ENCODE peak calls at places on chromosomes 6 and 20, in eight cellular contexts. J is GM23338, Y is K562, H is HepG2, L is upper lobe of left lung, Z is HCT116, V is Panc1, S is GM12878. T is an unnamed sample.

GRCh38 chr6:23174781-23175361 is 605.5 kb downstream of the HDGFL1 start:
- ATAC-seq in V (peak; percentile 58), H (no peak), J (no peak), L (peak; percentile 50), Z (peak; percentile 78), S (peak; percentile 35), Y (no peak), T (no peak)

GRCh38 chr20:11195169-11195568 is 521.4 kb upstream of the JAG1 start:
- ATAC-seq in L (no peak), S (no peak), J (no peak), Y (no peak), H (no peak), Z (no peak), V (no peak), T (no peak)

GRCh38 chr20:17610566-17611289 is 40.9 kb downstream of the DSTN start:
- ATAC-seq in S (no peak), Z (no peak), V (peak; percentile 36), H (peak; percentile 2), J (no peak), L (peak; percentile 4), Y (no peak), T (peak; percentile 5)

GRCh38 chr20:37711001-37711400 is 17.2 kb downstream of the CTNNBL1 start:
- ATAC-seq in J (no peak), V (no peak), Y (peak; percentile 87), S (no peak), Z (no peak), H (no peak), L (no peak), T (no peak)

GRCh38 chr20:3082955-3083952 is 1.3 kb downstream of the AVP start:
- ATAC-seq in Y (no peak), J (peak; percentile 73), H (peak; percentile 34), Z (no peak), S (no peak), V (no peak), L (no peak), T (no peak)

GRCh38 chr6:31525932-31526591 is 2.7 kb upstream of the MCCD1 start:
- ATAC-seq in H (peak; percentile 16), Z (no peak), V (no peak), L (no peak), J (no peak), Y (peak; percentile 38), S (no peak), T (no peak)

GRCh38 chr20:43938932-43939761 is 24.5 kb downstream of the TOX2 start:
- ATAC-seq in V (peak; percentile 82), H (peak; percentile 28), L (peak; percentile 79), J (no peak), Y (no peak), Z (no peak), S (no peak), T (peak; percentile 79)

GRCh38 chr6:98998103-98998502 is 50.4 kb upstream of the FBXL4 start:
- ATAC-seq in J (no peak), Y (no peak), H (no peak), V (no peak), Z (no peak), S (no peak), L (no peak), T (no peak)

GRCh38 chr20:36196676-36197075 is 39.6 kb upstream of the AAR2 start:
- ATAC-seq in Z (no peak), V (no peak), J (no peak), L (no peak), Y (no peak), S (no peak), H (no peak), T (no peak)

GRCh38 chr20:49482621-49483017 is at the start of gene KCNB1:
- ATAC-seq in S (peak; percentile 27), V (no peak), Z (no peak), L (peak; percentile 70), Y (peak; percentile 83), H (peak; percentile 62), J (peak; percentile 86), T (peak; percentile 85)

GRCh38 chr20:63314566-63315239 is 21.7 kb downstream of the COL20A1 start:
- ATAC-seq in L (no peak), Z (no peak), Y (no peak), J (no peak), H (no peak), V (no peak), S (no peak), T (no peak)

GRCh38 chr6:46581459-46582177 is 71.0 kb downstream of the CYP39A1 start:
- ATAC-seq in J (no peak), Z (no peak), Y (no peak), V (no peak), H (no peak), L (no peak), S (no peak), T (no peak)

GRCh38 chr20:21202284-21202683 is 76.4 kb downstream of the KIZ start:
- ATAC-seq in J (no peak), L (no peak), H (no peak), S (no peak), V (no peak), Y (no peak), Z (peak; percentile 76), T (no peak)

GRCh38 chr6:169289257-169289656 is 35.6 kb upstream of the THBS2 start:
- ATAC-seq in Y (no peak), S (no peak), L (peak; percentile 77), V (no peak), H (no peak), Z (no peak), J (no peak), T (no peak)

GRCh38 chr20:38258545-38259223 is 1.9 kb downstream of the KIAA1755 start:
- ATAC-seq in V (no peak), S (no peak), Y (no peak), L (no peak), J (no peak), Z (no peak), H (peak; percentile 15), T (no peak)

GRCh38 chr6:33683576-33684427 is 27.7 kb downstream of the UQCC2 start:
- ATAC-seq in S (no peak), H (no peak), V (no peak), L (no peak), Y (no peak), Z (no peak), J (no peak), T (no peak)

GRCh38 chr20:5297280-5298004 is 19.3 kb downstream of the PROKR2 start:
- ATAC-seq in Z (no peak), S (no peak), H (peak; percentile 96), J (peak; percentile 53), Y (no peak), V (no peak), L (no peak), T (no peak)

GRCh38 chr20:44166008-44166407 is 21.0 kb downstream of the JPH2 start:
- ATAC-seq in Z (no peak), Y (no peak), H (no peak), J (no peak), V (peak; percentile 62), L (no peak), S (no peak), T (peak; percentile 31)

GRCh38 chr6:82963527-82963926 is 102.1 kb downstream of the UBE3D start:
- ATAC-seq in L (no peak), S (no peak), V (no peak), H (no peak), Z (peak; percentile 44), Y (peak; percentile 55), J (no peak), T (no peak)

GRCh38 chr20:17731233-17731632 is 31.5 kb downstream of the BANF2 start:
- ATAC-seq in S (no peak), Y (no peak), V (no peak), J (no peak), Z (no peak), L (no peak), H (no peak), T (no peak)

GRCh38 chr6:84052204-84052882 is 18.8 kb downstream of the MRAP2 start:
- ATAC-seq in L (peak; percentile 68), V (no peak), H (peak; percentile 99), Y (peak; percentile 93), Z (peak; percentile 94), S (no peak), J (peak; percentile 99), T (peak; percentile 31)

GRCh38 chr6:7557652-7558051 is 16.2 kb downstream of the DSP start:
- ATAC-seq in J (no peak), L (no peak), S (no peak), H (no peak), Z (no peak), V (no peak), Y (no peak), T (no peak)
- TF ChIP-seq POLR2AphosphoS5 in J (no peak), L (no peak), S (no peak), H (no peak), Z (no peak), V (no peak), Y (no peak), T (no peak)

DNA sequence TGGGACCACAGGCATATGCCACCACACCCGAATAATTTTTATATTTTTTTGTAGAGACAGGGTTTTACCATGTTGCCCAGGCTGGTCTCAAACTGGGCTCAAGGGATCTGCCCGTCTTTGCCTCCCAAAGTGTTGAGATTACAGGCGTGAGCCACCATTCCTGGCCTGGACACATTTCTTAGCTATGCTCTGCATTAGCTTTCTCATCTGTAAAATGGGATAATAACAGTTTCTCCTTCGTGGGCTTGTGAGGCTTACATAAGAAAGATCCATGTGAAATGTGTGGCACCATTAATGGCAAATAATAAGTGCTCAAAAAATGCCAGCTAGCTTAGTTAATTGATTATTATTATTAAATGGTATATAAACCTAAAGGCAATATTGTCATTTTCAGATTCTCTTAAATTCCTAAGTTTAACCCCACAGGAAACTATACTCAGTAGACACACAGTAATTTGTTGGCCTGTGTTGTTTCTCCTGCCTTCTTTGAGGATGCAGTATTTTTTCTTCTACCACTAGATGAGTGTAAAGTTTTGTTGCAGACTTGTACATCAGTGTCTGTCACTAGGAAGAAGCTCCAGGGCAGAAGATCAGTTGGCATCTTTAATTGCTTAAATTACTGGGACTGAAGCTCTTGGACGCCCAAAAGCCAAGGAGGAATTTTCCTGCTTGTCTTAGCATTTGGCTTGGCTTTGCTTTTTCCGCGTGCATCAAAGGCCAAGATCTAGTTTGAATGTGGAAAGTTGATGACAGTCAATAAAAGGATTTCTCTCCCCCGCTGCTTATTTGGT is 162.3 kb upstream of the ZNF217 start:
- ATAC-seq in H (no peak), V (no peak), J (no peak), L (no peak), S (no peak), Y (no peak), Z (no peak), T (no peak)
- TF ChIP-seq CTCF in H (no peak), V (no peak), J (no peak), L (no peak), S (no peak), Y (no peak), Z (no peak), T (no peak)

GRCh38 chr6:13526718-13527668 is 39.6 kb upstream of the GFOD1 start:
- ATAC-seq in V (no peak), H (peak; percentile 66), Z (peak; percentile 38), L (peak; percentile 80), Y (no peak), S (peak; percentile 91), J (no peak), T (peak; percentile 60)
- TF ChIP-seq POLR2AphosphoS5 in V (no peak), H (no peak), Z (no peak), L (peak; percentile 67), Y (no peak), S (no peak), J (no peak), T (peak; percentile 30)

DNA sequence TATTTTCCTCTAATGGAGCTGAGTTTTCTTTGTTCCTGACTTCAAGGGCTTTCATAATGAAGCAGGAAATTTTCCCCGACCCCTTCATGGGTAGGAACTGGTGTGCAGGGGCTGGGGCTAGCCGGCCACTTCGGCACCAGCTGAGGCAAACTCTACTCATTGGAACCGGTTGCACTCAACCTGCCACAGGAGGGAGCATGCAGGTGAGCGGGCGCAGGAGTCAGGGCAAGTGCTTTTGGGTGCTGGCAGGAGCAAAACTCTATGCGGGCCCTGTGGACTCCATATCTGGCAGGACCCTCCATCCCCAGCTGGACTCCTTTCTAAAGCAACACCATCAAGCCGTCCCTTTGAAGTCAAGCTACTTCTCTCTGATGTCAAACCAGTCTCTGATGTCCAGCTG is 244.2 kb downstream of the EPM2A start:
- ATAC-seq in J (peak; percentile 82), V (no peak), S (no peak), Z (peak; percentile 54), Y (no peak), H (peak; percentile 74), L (no peak), T (no peak)
- TF ChIP-seq CTCF in J (peak; percentile 49), V (no peak), S (no peak), Z (peak; percentile 22), Y (no peak), H (peak; percentile 28), L (no peak), T (no peak)

T was measured in gastroesophageal sphincter.